ENCODE peak calls at places on chromosomes 11 and 22, in six cellular contexts. One of them, this sample, is unnamed.
A peak's percentile ranks its signal among the peaks of the same experiment; 100 is the strongest.

GRCh38 chr11:61976420-61976800 is 9.0 kb upstream of the FTH1 start:
- DNase-seq in stimulated activated naive CD8-positive, alpha-beta T cell treated with anti-CD3 and anti-CD28 coated beads, Interleukin-15, amount 100 ng/mL, for 72 hours: no peak
- DNase-seq in stimulated activated CD4-positive, alpha-beta T cell treated with anti-CD3 and anti-CD28 coated beads, Interleukin-2, amount 100 ng/mL, for 48 hours: no peak
- DNase-seq in SW480: no peak
- DNase-seq in activated CD8-positive, alpha-beta memory T cell treated with anti-CD3 and anti-CD28 coated beads for 48 hours: no peak
- DNase-seq in NCI-H446 treated with DMSO at 0.1 percent for 48 hours: no peak
- DNase-seq in this sample: no peak

GRCh38 chr11:12540913-12541587 is 133.2 kb upstream of the TEAD1 start:
- DNase-seq in stimulated activated CD4-positive, alpha-beta T cell treated with anti-CD3 and anti-CD28 coated beads, Interleukin-2, amount 100 ng/mL, for 48 hours: no peak
- DNase-seq in activated CD8-positive, alpha-beta memory T cell treated with anti-CD3 and anti-CD28 coated beads for 48 hours: no peak
- DNase-seq in NCI-H446 treated with DMSO at 0.1 percent for 48 hours: no peak
- DNase-seq in stimulated activated naive CD8-positive, alpha-beta T cell treated with anti-CD3 and anti-CD28 coated beads, Interleukin-15, amount 100 ng/mL, for 72 hours: no peak
- DNase-seq in SW480: peak; percentile 9
- DNase-seq in this sample: no peak

GRCh38 chr11:61922539-61922938 is 5.2 kb upstream of the RAB3IL1 start:
- DNase-seq in stimulated activated CD4-positive, alpha-beta T cell treated with anti-CD3 and anti-CD28 coated beads, Interleukin-2, amount 100 ng/mL, for 48 hours: no peak
- DNase-seq in stimulated activated naive CD8-positive, alpha-beta T cell treated with anti-CD3 and anti-CD28 coated beads, Interleukin-15, amount 100 ng/mL, for 72 hours: peak; percentile 1
- DNase-seq in SW480: no peak
- DNase-seq in NCI-H446 treated with DMSO at 0.1 percent for 48 hours: no peak
- DNase-seq in activated CD8-positive, alpha-beta memory T cell treated with anti-CD3 and anti-CD28 coated beads for 48 hours: no peak
- DNase-seq in this sample: no peak

GRCh38 chr22:44030702-44031082 is 6.6 kb downstream of the PARVB start:
- DNase-seq in SW480: no peak
- DNase-seq in stimulated activated naive CD8-positive, alpha-beta T cell treated with anti-CD3 and anti-CD28 coated beads, Interleukin-15, amount 100 ng/mL, for 72 hours: no peak
- DNase-seq in stimulated activated CD4-positive, alpha-beta T cell treated with anti-CD3 and anti-CD28 coated beads, Interleukin-2, amount 100 ng/mL, for 48 hours: no peak
- DNase-seq in activated CD8-positive, alpha-beta memory T cell treated with anti-CD3 and anti-CD28 coated beads for 48 hours: no peak
- DNase-seq in NCI-H446 treated with DMSO at 0.1 percent for 48 hours: no peak
- DNase-seq in this sample: no peak

GRCh38 chr22:24053481-24054226 is 42.5 kb downstream of the CABIN1 start:
- DNase-seq in activated CD8-positive, alpha-beta memory T cell treated with anti-CD3 and anti-CD28 coated beads for 48 hours: no peak
- DNase-seq in stimulated activated naive CD8-positive, alpha-beta T cell treated with anti-CD3 and anti-CD28 coated beads, Interleukin-15, amount 100 ng/mL, for 72 hours: no peak
- DNase-seq in stimulated activated CD4-positive, alpha-beta T cell treated with anti-CD3 and anti-CD28 coated beads, Interleukin-2, amount 100 ng/mL, for 48 hours: no peak
- DNase-seq in NCI-H446 treated with DMSO at 0.1 percent for 48 hours: no peak
- DNase-seq in SW480: no peak
- DNase-seq in this sample: no peak

GRCh38 chr11:2270322-2271076 is at the start of gene ASCL2:
- DNase-seq in stimulated activated CD4-positive, alpha-beta T cell treated with anti-CD3 and anti-CD28 coated beads, Interleukin-2, amount 100 ng/mL, for 48 hours: no peak
- DNase-seq in stimulated activated naive CD8-positive, alpha-beta T cell treated with anti-CD3 and anti-CD28 coated beads, Interleukin-15, amount 100 ng/mL, for 72 hours: no peak
- DNase-seq in NCI-H446 treated with DMSO at 0.1 percent for 48 hours: no peak
- DNase-seq in activated CD8-positive, alpha-beta memory T cell treated with anti-CD3 and anti-CD28 coated beads for 48 hours: no peak
- DNase-seq in SW480: peak; percentile 62
- DNase-seq in this sample: peak; percentile 37

GRCh38 chr11:113817626-113818025 is 38.0 kb downstream of the CLDN25 start:
- DNase-seq in NCI-H446 treated with DMSO at 0.1 percent for 48 hours: no peak
- DNase-seq in SW480: no peak
- DNase-seq in activated CD8-positive, alpha-beta memory T cell treated with anti-CD3 and anti-CD28 coated beads for 48 hours: no peak
- DNase-seq in stimulated activated naive CD8-positive, alpha-beta T cell treated with anti-CD3 and anti-CD28 coated beads, Interleukin-15, amount 100 ng/mL, for 72 hours: no peak
- DNase-seq in stimulated activated CD4-positive, alpha-beta T cell treated with anti-CD3 and anti-CD28 coated beads, Interleukin-2, amount 100 ng/mL, for 48 hours: no peak
- DNase-seq in this sample: no peak

GRCh38 chr22:40210814-40211213 is 33.1 kb downstream of the TNRC6B start:
- DNase-seq in stimulated activated CD4-positive, alpha-beta T cell treated with anti-CD3 and anti-CD28 coated beads, Interleukin-2, amount 100 ng/mL, for 48 hours: no peak
- DNase-seq in SW480: no peak
- DNase-seq in stimulated activated naive CD8-positive, alpha-beta T cell treated with anti-CD3 and anti-CD28 coated beads, Interleukin-15, amount 100 ng/mL, for 72 hours: no peak
- DNase-seq in activated CD8-positive, alpha-beta memory T cell treated with anti-CD3 and anti-CD28 coated beads for 48 hours: no peak
- DNase-seq in NCI-H446 treated with DMSO at 0.1 percent for 48 hours: no peak
- DNase-seq in this sample: no peak

GRCh38 chr22:42172385-42173172 is 42.0 kb upstream of the CYP2D6 start:
- DNase-seq in stimulated activated naive CD8-positive, alpha-beta T cell treated with anti-CD3 and anti-CD28 coated beads, Interleukin-15, amount 100 ng/mL, for 72 hours: no peak
- DNase-seq in stimulated activated CD4-positive, alpha-beta T cell treated with anti-CD3 and anti-CD28 coated beads, Interleukin-2, amount 100 ng/mL, for 48 hours: no peak
- DNase-seq in NCI-H446 treated with DMSO at 0.1 percent for 48 hours: peak; percentile 47
- DNase-seq in activated CD8-positive, alpha-beta memory T cell treated with anti-CD3 and anti-CD28 coated beads for 48 hours: no peak
- DNase-seq in SW480: no peak
- DNase-seq in this sample: no peak

GRCh38 chr11:107973641-107974040 is 35.1 kb upstream of the CUL5 start:
- DNase-seq in activated CD8-positive, alpha-beta memory T cell treated with anti-CD3 and anti-CD28 coated beads for 48 hours: no peak
- DNase-seq in SW480: no peak
- DNase-seq in NCI-H446 treated with DMSO at 0.1 percent for 48 hours: no peak
- DNase-seq in stimulated activated CD4-positive, alpha-beta T cell treated with anti-CD3 and anti-CD28 coated beads, Interleukin-2, amount 100 ng/mL, for 48 hours: no peak
- DNase-seq in stimulated activated naive CD8-positive, alpha-beta T cell treated with anti-CD3 and anti-CD28 coated beads, Interleukin-15, amount 100 ng/mL, for 72 hours: no peak
- DNase-seq in this sample: no peak

GRCh38 chr11:128598755-128599154 is 11.4 kb upstream of the ETS1 start:
- DNase-seq in NCI-H446 treated with DMSO at 0.1 percent for 48 hours: no peak
- DNase-seq in stimulated activated CD4-positive, alpha-beta T cell treated with anti-CD3 and anti-CD28 coated beads, Interleukin-2, amount 100 ng/mL, for 48 hours: no peak
- DNase-seq in stimulated activated naive CD8-positive, alpha-beta T cell treated with anti-CD3 and anti-CD28 coated beads, Interleukin-15, amount 100 ng/mL, for 72 hours: no peak
- DNase-seq in activated CD8-positive, alpha-beta memory T cell treated with anti-CD3 and anti-CD28 coated beads for 48 hours: no peak
- DNase-seq in SW480: no peak
- DNase-seq in this sample: no peak